ENCODE peak calls at places on chromosomes 1 and 21, in eight cellular contexts. R, Z, H, K, U, D, Y and M are unnamed samples.

GRCh38 chr1:163174524-163175437 is 27.9 kb downstream of the RGS5 start:
- DNase-seq in R (peak; percentile 52), Z (peak; percentile 59), H (peak; percentile 66), K (peak; percentile 52), U (peak; percentile 74), D (peak; percentile 26), Y (peak; percentile 67), M (peak; percentile 58)

GRCh38 chr1:20731057-20731991 is 1.2 kb downstream of the SH2D5 start:
- DNase-seq in R (no peak), Z (no peak), H (no peak), K (no peak), U (no peak), D (no peak), Y (no peak), M (no peak)

GRCh38 chr1:944341-945325 is 14.4 kb downstream of the NOC2L start:
- DNase-seq in R (no peak), Z (peak; percentile 22), H (no peak), K (no peak), U (peak; percentile 29), D (no peak), Y (peak; percentile 91), M (no peak)

GRCh38 chr1:99781798-99782197 is 15.4 kb upstream of the FRRS1 start:
- DNase-seq in R (no peak), Z (no peak), H (no peak), K (no peak), U (no peak), D (no peak), Y (no peak), M (no peak)

GRCh38 chr1:29180497-29181412 is 945 bp downstream of the SRSF4 start:
- DNase-seq in R (no peak), Z (no peak), H (no peak), K (no peak), U (no peak), D (no peak), Y (no peak), M (no peak)

GRCh38 chr1:106876384-106876783 is 180.1 kb upstream of the PRMT6 start:
- DNase-seq in R (no peak), Z (no peak), H (no peak), K (no peak), U (no peak), D (no peak), Y (no peak), M (no peak)

GRCh38 chr21:45484318-45484717 is 57.9 kb downstream of the SLC19A1 start:
- DNase-seq in R (no peak), Z (no peak), H (no peak), K (no peak), U (no peak), D (no peak), Y (no peak), M (no peak)

GRCh38 chr1:56719171-56719570 is 74.1 kb downstream of the PRKAA2 start:
- DNase-seq in R (no peak), Z (no peak), H (no peak), K (no peak), U (no peak), D (no peak), Y (no peak), M (no peak)

GRCh38 chr1:31523012-31523411 is 53.3 kb upstream of the TINAGL1 start:
- DNase-seq in R (no peak), Z (no peak), H (no peak), K (no peak), U (peak; percentile 63), D (no peak), Y (no peak), M (no peak)

GRCh38 chr1:222540598-222540995 is 7.3 kb downstream of the HHIPL2 start:
- DNase-seq in R (no peak), Z (no peak), H (no peak), K (no peak), U (no peak), D (no peak), Y (no peak), M (no peak)

GRCh38 chr1:26081267-26082019 is 14.0 kb upstream of the TRIM63 start:
- DNase-seq in R (no peak), Z (no peak), H (no peak), K (no peak), U (no peak), D (no peak), Y (no peak), M (no peak)
- TF ChIP-seq POLR2A in R (no peak), Z (no peak), H (no peak), K (no peak), U (no peak), D (no peak), Y (no peak), M (no peak)

GRCh38 chr1:215789981-215790380 is 222.9 kb downstream of the KCTD3 start:
- DNase-seq in R (no peak), Z (no peak), H (no peak), K (no peak), U (no peak), D (no peak), Y (no peak), M (no peak)

GRCh38 chr1:215797859-215798258 is 230.8 kb downstream of the KCTD3 start:
- DNase-seq in R (no peak), Z (no peak), H (no peak), K (no peak), U (no peak), D (no peak), Y (no peak), M (no peak)

GRCh38 chr1:215794151-215794550 is 227.0 kb downstream of the KCTD3 start:
- DNase-seq in R (no peak), Z (peak; percentile 3), H (no peak), K (no peak), U (no peak), D (no peak), Y (no peak), M (no peak)

DNA sequence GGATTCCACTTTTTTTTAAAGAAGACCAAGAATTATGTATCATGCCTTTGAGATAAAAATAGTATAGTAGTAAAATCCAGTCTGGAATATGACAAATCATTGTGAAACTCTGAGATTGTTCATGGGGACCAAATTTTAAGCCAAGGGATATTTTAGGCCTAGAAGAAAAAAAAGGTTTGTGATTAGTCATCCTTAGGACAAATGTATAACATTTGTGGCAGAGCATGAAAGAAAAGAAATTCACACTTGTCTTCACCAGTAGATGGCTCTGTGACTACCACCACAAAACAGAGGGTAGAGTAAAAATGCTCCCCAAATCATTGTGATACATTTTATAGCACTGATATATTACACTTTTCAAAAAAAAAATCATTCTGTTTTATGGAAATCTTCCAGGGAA is 226.1 kb downstream of the KCTD3 start:
- DNase-seq in R (no peak), Z (no peak), H (no peak), K (no peak), U (no peak), D (peak; percentile 2), Y (no peak), M (no peak)
- TF ChIP-seq CTCF in R (no peak), Z (no peak), H (no peak), K (no peak), U (no peak), D (peak; percentile 24), Y (no peak), M (peak; percentile 45)

GRCh38 chr1:86503477-86504129 is 34.9 kb downstream of the CLCA1 start:
- DNase-seq in R (peak; percentile 68), Z (peak; percentile 43), H (no peak), K (peak; percentile 24), U (peak; percentile 33), D (no peak), Y (peak; percentile 71), M (peak; percentile 58)
- H3K4me3 ChIP-seq in R (peak overlapping the region; percentile 35), Z (no peak overlapping the region), H (peak overlapping the region; percentile 33), K (no peak overlapping the region), U (peak overlapping the region; percentile 49), D (no peak overlapping the region), Y (peak overlapping the region; percentile 24), M (peak overlapping the region; percentile 1)

DNA sequence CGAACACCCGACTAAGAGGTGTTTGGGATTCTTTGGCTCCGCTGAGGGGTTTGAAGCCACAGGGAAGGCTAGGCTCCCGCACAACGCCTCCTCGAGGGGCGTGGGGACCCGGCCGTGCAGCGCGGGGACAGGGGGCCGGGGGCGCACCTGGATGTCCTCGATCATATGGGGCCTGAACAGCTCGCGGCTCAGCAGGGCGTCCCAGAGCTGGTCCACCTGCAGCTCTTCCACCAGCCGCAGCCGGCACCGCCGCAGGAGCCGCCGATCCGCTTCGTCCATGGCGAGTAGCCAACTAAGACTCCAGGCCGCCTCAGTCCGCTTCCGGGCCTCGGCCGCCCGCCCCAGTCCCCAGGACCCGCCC is at the start of gene CASP9:
- DNase-seq in R (no peak), Z (no peak), H (no peak), K (no peak), U (no peak), D (peak; percentile 71), Y (no peak), M (no peak)
- TF ChIP-seq POLR2A in R (no peak), Z (peak; percentile 72), H (no peak), K (peak; percentile 66), U (peak; percentile 28), D (peak; percentile 46), Y (peak; percentile 20), M (peak; percentile 63)

DNA sequence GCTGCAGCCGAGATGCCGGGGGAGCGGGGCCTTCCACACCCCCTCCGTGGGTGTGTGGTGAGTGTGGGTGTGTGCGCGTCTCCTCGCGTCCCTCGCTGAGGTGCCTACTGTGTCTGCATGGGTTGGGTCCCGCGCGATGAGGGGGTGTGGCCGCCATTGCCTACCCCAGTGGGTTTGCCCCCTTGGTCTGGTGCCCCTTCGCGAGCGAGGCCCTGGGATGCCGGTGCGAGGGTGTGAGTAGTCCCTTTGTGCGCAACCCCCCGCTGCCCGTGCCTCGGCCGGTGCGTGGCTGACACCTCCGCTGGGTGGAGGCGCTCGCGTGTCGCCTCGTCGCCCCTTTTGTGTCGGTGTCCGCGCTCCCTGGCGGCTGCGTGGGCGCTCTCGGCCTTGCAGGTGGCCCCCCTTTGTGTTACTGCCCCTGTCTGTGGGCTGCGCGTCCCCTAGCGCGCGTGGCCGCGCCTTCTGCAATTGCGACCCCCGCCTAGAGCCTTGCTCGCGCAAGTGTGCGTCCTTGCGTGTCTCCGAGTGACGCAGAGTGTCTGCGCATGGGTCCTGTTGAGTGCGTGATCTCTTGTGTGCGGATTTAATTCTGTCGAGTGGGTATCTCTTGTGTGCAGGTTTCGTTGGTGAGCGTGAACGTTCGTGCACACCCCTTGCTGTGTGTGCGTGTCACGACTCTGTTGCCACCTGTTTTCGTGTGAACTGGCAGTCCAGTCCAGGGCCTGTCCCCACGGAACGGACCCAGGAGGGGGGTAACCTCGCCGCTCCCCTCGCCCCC is 552 bp downstream of the TTC3 start:
- DNase-seq in R (peak; percentile 65), Z (peak; percentile 56), H (peak; percentile 53), K (peak; percentile 70), U (peak; percentile 79), D (no peak), Y (peak; percentile 80), M (peak; percentile 80)
- TF ChIP-seq CTCF in R (no peak), Z (peak; percentile 15), H (peak; percentile 7), K (peak; percentile 8), U (peak; percentile 6), D (no peak), Y (no peak), M (peak; percentile 11)

GRCh38 chr1:32748926-32749325 is 46.4 kb upstream of the SYNC start:
- DNase-seq in R (no peak), Z (no peak), H (no peak), K (no peak), U (no peak), D (no peak), Y (no peak), M (no peak)
- H3K4me3 ChIP-seq in R (no peak overlapping the region), Z (no peak overlapping the region), H (no peak overlapping the region), K (no peak overlapping the region), U (no peak overlapping the region), D (no peak overlapping the region), Y (no peak overlapping the region), M (no peak overlapping the region)

GRCh38 chr1:228487336-228488106 is at the start of gene RNF187:
- DNase-seq in R (peak; percentile 96), Z (peak; percentile 88), H (peak; percentile 91), K (peak; percentile 91), U (peak; percentile 90), D (peak; percentile 86), Y (peak; percentile 94), M (peak; percentile 94)
- TF ChIP-seq POLR2A in R (peak; percentile 36), Z (no peak), H (no peak), K (no peak), U (peak; percentile 57), D (peak; percentile 67), Y (no peak), M (peak; percentile 60)